ENCODE peak calls at places on chromosomes 6 and 20, in four cellular contexts. D is H1, P is K562, J is SK-N-SH. X is an unnamed sample.

GRCh38 chr6:32946893-32947292 is 6.0 kb downstream of the HLA-DMA start:
- DNase-seq in P (no peak), D (no peak), J (no peak), X (no peak)

GRCh38 chr20:42686057-42686456 is 503.6 kb downstream of the PTPRT start:
- DNase-seq in J (no peak), P (no peak), D (no peak), X (no peak)

GRCh38 chr6:137362878-137363804 is 131.1 kb downstream of the OLIG3 start:
- DNase-seq in D (no peak), P (no peak), J (no peak), X (no peak)

GRCh38 chr6:26478985-26479278 is 21.2 kb upstream of the BTN1A1 start:
- DNase-seq in P (no peak), J (no peak), D (no peak), X (no peak)

GRCh38 chr20:39795401-39796272 is 833.5 kb downstream of the DHX35 start:
- DNase-seq in P (no peak), J (no peak), D (no peak), X (no peak)

GRCh38 chr20:433300-433975 is 25.3 kb downstream of the RBCK1 start:
- DNase-seq in D (no peak), J (no peak), P (no peak), X (peak)

GRCh38 chr6:42281016-42281533 is 63.4 kb upstream of the MRPS10 start:
- DNase-seq in D (no peak), J (no peak), P (no peak), X (no peak)

GRCh38 chr6:123276439-123277045 is 280.5 kb downstream of the CLVS2 start:
- DNase-seq in J (no peak), P (peak), D (no peak), X (no peak)

GRCh38 chr6:5554226-5554625 is 292.9 kb downstream of the FARS2 start:
- DNase-seq in P (no peak), D (no peak), J (no peak), X (no peak)

GRCh38 chr6:144999127-144999526 is 714.0 kb downstream of the UTRN start:
- DNase-seq in P (no peak), J (no peak), D (no peak), X (no peak)

GRCh38 chr6:144349690-144350132 is 64.6 kb downstream of the UTRN start:
- DNase-seq in P (peak), J (no peak), D (no peak), X (peak)

GRCh38 chr6:119256978-119257462 is 92.5 kb downstream of the MAN1A1 start:
- DNase-seq in P (peak), J (no peak), D (no peak), X (no peak)

GRCh38 chr6:63640062-63640461 is 4.5 kb downstream of the PHF3 start:
- DNase-seq in J (no peak), D (no peak), P (no peak), X (no peak)

GRCh38 chr6:163260111-163260895 is 154.2 kb upstream of the QKI start:
- DNase-seq in P (no peak), J (no peak), D (peak), X (no peak)

GRCh38 chr20:49572857-49573256 is 4.9 kb upstream of the PTGIS start:
- DNase-seq in P (no peak), D (no peak), J (no peak), X (no peak)

GRCh38 chr6:72933216-72933615 is 292.1 kb downstream of the KHDC1L start:
- DNase-seq in J (no peak), P (no peak), D (no peak), X (no peak)

DNA sequence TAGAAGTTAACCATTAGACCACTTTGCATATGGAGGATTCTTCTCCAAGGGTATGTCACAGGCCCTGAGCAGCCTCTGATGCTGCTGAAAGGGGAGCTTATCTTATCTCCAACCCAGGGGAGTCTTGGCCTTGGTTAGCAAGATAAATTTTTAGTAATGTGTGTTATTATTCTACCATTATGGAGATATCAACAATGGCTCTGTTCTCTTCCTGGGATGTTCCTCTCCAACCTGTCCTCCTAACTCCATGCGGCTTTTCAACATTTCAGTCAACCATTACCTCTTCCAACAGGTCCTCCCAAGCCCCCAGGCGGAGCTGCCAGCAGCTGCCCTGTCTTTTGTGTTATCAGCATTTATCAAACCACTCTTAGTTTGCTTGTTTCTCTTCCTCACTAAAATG is 48.4 kb upstream of the FOXC1 start:
- DNase-seq in J (no peak), D (no peak), P (no peak), X (no peak)
- TF ChIP-seq NRF1 in J (no peak), D (no peak), P (no peak), X (no peak)

GRCh38 chr20:62642666-62643520 is 590 bp downstream of the SLCO4A1 start:
- DNase-seq in D (peak), P (peak), J (peak), X (no peak)
- TF ChIP-seq NRF1 in D (no peak), P (peak), J (peak), X (no peak)

GRCh38 chr6:87763276-87763675 is 61.2 kb upstream of the AKIRIN2 start:
- DNase-seq in J (no peak), P (no peak), D (no peak), X (no peak)

GRCh38 chr6:87763901-87764300 is 61.9 kb upstream of the AKIRIN2 start:
- DNase-seq in D (no peak), J (no peak), P (no peak), X (no peak)

GRCh38 chr6:87762116-87762515 is 60.1 kb upstream of the AKIRIN2 start:
- DNase-seq in P (no peak), D (no peak), J (peak), X (no peak)

GRCh38 chr6:87766211-87766610 is 64.2 kb upstream of the AKIRIN2 start:
- DNase-seq in P (no peak), J (no peak), D (no peak), X (no peak)
- TF ChIP-seq NRF1 in P (no peak), J (no peak), D (no peak), X (no peak)

GRCh38 chr6:70884074-70884983 is 72.5 kb downstream of the B3GAT2 start:
- DNase-seq in P (peak), J (peak), D (peak), X (peak)
- TF ChIP-seq NRF1 in P (no peak), J (no peak), D (no peak), X (no peak)

DNA sequence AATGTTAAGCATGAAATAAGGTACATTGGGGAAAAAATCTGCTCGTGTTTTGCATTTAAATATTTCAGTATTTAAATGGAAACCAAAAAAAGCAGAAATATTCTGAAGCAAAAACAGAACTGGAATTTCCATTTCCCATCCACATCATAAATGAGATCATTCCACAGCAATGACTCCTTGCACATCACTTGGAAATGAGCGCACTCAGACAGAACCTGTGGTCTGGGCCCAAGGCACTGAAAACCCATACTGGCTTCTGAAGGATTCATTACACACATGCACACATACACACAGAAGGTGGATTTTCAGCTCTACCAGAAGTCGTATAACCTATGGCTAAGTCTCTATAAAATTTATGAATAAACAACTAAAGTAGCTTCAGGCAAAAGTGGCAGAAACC is 174.8 kb downstream of the IBTK start:
- DNase-seq in D (no peak), P (no peak), J (no peak), X (no peak)
- TF ChIP-seq NRF1 in D (no peak), P (no peak), J (no peak), X (no peak)

GRCh38 chr6:139882234-139882633 is 507.8 kb upstream of the CITED2 start:
- DNase-seq in P (peak), D (no peak), J (no peak), X (no peak)

GRCh38 chr6:139877828-139878405 is 503.5 kb upstream of the CITED2 start:
- DNase-seq in P (no peak), J (no peak), D (no peak), X (no peak)

GRCh38 chr6:139881728-139882211 is 507.3 kb upstream of the CITED2 start:
- DNase-seq in J (peak), P (peak), D (peak), X (no peak)

GRCh38 chr6:139881251-139881650 is 506.8 kb upstream of the CITED2 start:
- DNase-seq in P (no peak), J (no peak), D (no peak), X (no peak)

GRCh38 chr6:139879823-139880356 is 505.4 kb upstream of the CITED2 start:
- DNase-seq in J (no peak), P (no peak), D (no peak), X (no peak)
- TF ChIP-seq NRF1 in J (no peak), P (no peak), D (no peak), X (no peak)

DNA sequence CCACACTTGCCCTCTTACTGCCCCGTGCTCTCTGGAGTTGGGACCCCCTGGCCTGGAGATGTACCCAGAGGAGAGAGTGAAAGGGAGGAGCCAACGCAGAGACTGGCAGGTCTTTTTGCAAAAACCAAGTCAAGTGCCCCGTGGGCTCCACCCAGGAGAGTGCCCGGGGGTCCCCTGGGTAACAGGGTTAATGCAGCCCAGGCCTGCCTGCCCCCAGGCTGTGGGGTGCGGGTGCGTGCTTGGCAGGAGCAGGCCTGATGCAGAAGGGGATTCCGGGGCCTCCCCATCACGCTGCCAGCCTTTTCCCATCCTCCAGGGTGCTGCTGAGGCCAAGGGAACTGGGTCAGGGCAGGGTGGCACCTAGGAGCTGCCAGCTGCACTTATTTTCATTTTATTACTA is 184.4 kb downstream of the ERMARD start:
- DNase-seq in D (no peak), J (no peak), P (no peak), X (no peak)
- TF ChIP-seq NRF1 in D (no peak), J (no peak), P (no peak), X (no peak)

X was measured in GM12878.